ENCODE peak calls at places on chromosome 9, in nine cellular contexts. G is GM04504; X is stimulated activated CD4-positive, alpha-beta T cell treated with anti-CD3 and anti-CD28 coated beads, Interleukin-15, amount 100 ng/mL, for 24 hours; P is AG08395; I is GM03348; O is cardiac fibroblast; Y is activated CD8-positive, alpha-beta memory T cell treated with anti-CD3 and anti-CD28 coated beads for 48 hours; Z is WTC11; Q is LoVo. D is an unnamed sample.

GRCh38 chr9:75452512-75452911 is 364.2 kb downstream of the OSTF1 start:
- DNase-seq in O (no peak), Y (no peak), Z (no peak), P (no peak), I (no peak), G (no peak), X (no peak), Q (no peak), D (no peak)

GRCh38 chr9:85522459-85523092 is 219.2 kb downstream of the AGTPBP1 start:
- DNase-seq in Y (no peak), Z (peak; percentile 75), P (peak; percentile 52), I (peak; percentile 76), G (no peak), X (peak; percentile 54), O (peak; percentile 64), Q (no peak), D (no peak)

GRCh38 chr9:4164356-4164755 is 135.5 kb downstream of the GLIS3 start:
- DNase-seq in Z (no peak), X (no peak), P (no peak), Y (no peak), Q (no peak), G (no peak), O (no peak), I (no peak), D (no peak)

GRCh38 chr9:131811405-131811804 is 71.5 kb upstream of the RAPGEF1 start:
- DNase-seq in O (no peak), Y (no peak), I (no peak), X (no peak), Z (no peak), Q (no peak), P (no peak), G (no peak), D (no peak)

GRCh38 chr9:91034976-91035824 is 233.6 kb downstream of the SYK start:
- DNase-seq in P (no peak), Y (no peak), X (no peak), O (no peak), Q (no peak), Z (no peak), G (no peak), I (no peak), D (no peak)

GRCh38 chr9:98961513-98962180 is 17.9 kb downstream of the COL15A1 start:
- DNase-seq in Z (no peak), Q (no peak), I (no peak), O (no peak), G (no peak), P (no peak), Y (no peak), X (no peak), D (no peak)

GRCh38 chr9:72025956-72026355 is 34.5 kb downstream of the C9orf57 start:
- DNase-seq in Q (peak; percentile 39), G (no peak), Z (no peak), I (no peak), O (no peak), Y (no peak), X (no peak), P (no peak), D (no peak)

GRCh38 chr9:114883709-114884108 is 46.7 kb downstream of the TNFSF8 start:
- DNase-seq in Q (peak; percentile 39), Z (no peak), I (no peak), O (no peak), G (no peak), Y (no peak), X (no peak), P (no peak), D (no peak)

GRCh38 chr9:93549636-93550035 is 26.7 kb upstream of the PHF2 start:
- DNase-seq in Q (no peak), Y (no peak), O (no peak), X (no peak), I (no peak), G (no peak), Z (no peak), P (no peak), D (no peak)

GRCh38 chr9:2872941-2873323 is 29.0 kb upstream of the PUM3 start:
- DNase-seq in O (no peak), Z (no peak), Y (no peak), I (no peak), P (no peak), X (peak; percentile 5), G (no peak), Q (no peak), D (no peak)

GRCh38 chr9:79651251-79651795 is 79.6 kb downstream of the TLE4 start:
- DNase-seq in P (no peak), G (no peak), Z (no peak), I (no peak), O (no peak), Q (no peak), X (no peak), Y (no peak), D (no peak)

GRCh38 chr9:74463825-74464224 is 33.3 kb upstream of the RORB start:
- DNase-seq in G (no peak), O (peak; percentile 2), P (no peak), X (no peak), Q (no peak), Y (no peak), Z (no peak), I (no peak), D (no peak)

GRCh38 chr9:108645520-108645919 is 210.3 kb downstream of the ACTL7B start:
- DNase-seq in Z (no peak), X (no peak), P (peak; percentile 41), Q (no peak), I (no peak), G (no peak), O (no peak), Y (no peak), D (no peak)

GRCh38 chr9:135305546-135306180 is 173.9 kb upstream of the PPP1R26 start:
- DNase-seq in Q (no peak), Y (no peak), G (no peak), X (no peak), Z (no peak), O (no peak), I (no peak), P (no peak), D (no peak)

GRCh38 chr9:88258012-88258411 is 119.7 kb upstream of the SPATA31C2 start:
- DNase-seq in X (no peak), P (peak; percentile 88), I (peak; percentile 86), Q (no peak), G (peak; percentile 53), Z (no peak), O (peak; percentile 80), Y (no peak), D (no peak)

GRCh38 chr9:96129698-96130097 is 172.3 kb downstream of the HSD17B3 start:
- DNase-seq in P (no peak), Y (no peak), O (no peak), Z (peak; percentile 21), Q (no peak), X (no peak), I (no peak), G (no peak), D (no peak)

GRCh38 chr9:20689833-20690232 is 5.8 kb downstream of the FOCAD start:
- DNase-seq in Y (no peak), Q (no peak), I (no peak), Z (no peak), G (no peak), P (no peak), X (no peak), O (no peak), D (no peak)

GRCh38 chr9:124309665-124310064 is 51.9 kb downstream of the NEK6 start:
- DNase-seq in Q (peak; percentile 66), Z (no peak), P (peak; percentile 96), I (peak; percentile 94), Y (no peak), X (no peak), O (peak; percentile 93), G (peak; percentile 95), D (peak; percentile 95)

GRCh38 chr9:93329632-93330286 is 121.7 kb upstream of the FAM120A start:
- DNase-seq in I (no peak), X (no peak), G (no peak), Z (no peak), P (no peak), Y (no peak), O (no peak), Q (peak; percentile 40), D (no peak)

GRCh38 chr9:96612105-96612965 is 7.3 kb downstream of the CDC14B start:
- DNase-seq in Y (no peak), P (peak; percentile 93), I (peak; percentile 79), X (no peak), Z (no peak), O (peak; percentile 81), G (peak; percentile 91), Q (peak; percentile 45), D (peak; percentile 16)

GRCh38 chr9:93996863-93997262 is 41.7 kb upstream of the BARX1 start:
- DNase-seq in O (no peak), X (no peak), Z (no peak), P (no peak), Q (no peak), I (no peak), Y (no peak), G (no peak), D (no peak)

GRCh38 chr9:137451976-137452760 is 7.0 kb downstream of the NSMF start:
- DNase-seq in I (no peak), Z (peak; percentile 8), P (no peak), Q (no peak), O (no peak), Y (no peak), X (no peak), G (no peak), D (peak; percentile 49)

GRCh38 chr9:83538172-83538889 is at the start of gene FRMD3:
- DNase-seq in I (peak; percentile 87), Q (peak; percentile 87), X (peak; percentile 63), G (peak; percentile 56), Z (peak; percentile 83), O (peak; percentile 73), Y (no peak), P (peak; percentile 83), D (peak; percentile 89)

GRCh38 chr9:135533093-135533492 is 11.9 kb downstream of the LCN1 start:
- DNase-seq in I (no peak), X (no peak), Q (no peak), P (no peak), G (no peak), Y (no peak), Z (no peak), O (no peak), D (no peak)

GRCh38 chr9:10048994-10049393 is 563.8 kb downstream of the PTPRD start:
- DNase-seq in I (no peak), O (no peak), Y (no peak), P (no peak), G (no peak), Q (no peak), X (no peak), Z (no peak), D (no peak)

GRCh38 chr9:36728651-36729520 is 156.2 kb downstream of the MELK start:
- DNase-seq in I (peak; percentile 69), X (peak; percentile 83), Z (peak; percentile 97), O (peak; percentile 83), P (peak; percentile 61), Y (peak; percentile 31), Q (peak; percentile 58), G (no peak), D (no peak)

GRCh38 chr9:128420651-128421473 is at the start of gene CERCAM:
- DNase-seq in I (peak; percentile 97), O (peak; percentile 52), P (peak; percentile 89), X (peak; percentile 67), Y (peak; percentile 19), Q (peak; percentile 66), Z (peak; percentile 65), G (no peak), D (no peak)

GRCh38 chr9:134661299-134661698 is 19.7 kb downstream of the COL5A1 start:
- DNase-seq in Q (no peak), Y (no peak), G (no peak), O (no peak), P (no peak), I (no peak), X (no peak), Z (no peak), D (no peak)

GRCh38 chr9:124980434-124980833 is 39.6 kb upstream of the GOLGA1 start:
- DNase-seq in O (no peak), X (no peak), G (no peak), I (no peak), Q (no peak), P (no peak), Y (no peak), Z (no peak), D (no peak)

D was measured in ascending aorta.